ENCODE peak calls at places on chromosome 18, in five cellular contexts. D is adrenal gland, E is thoracic aorta, S is heart left ventricle, F is cardiac muscle cell. X is an unnamed sample. For H3K27me3 and H3K36me3, the result is how much of the 10 kb centered on the place peaks cover.

GRCh38 chr18:7084766-7085080 is 32.9 kb downstream of the LAMA1 start:
- DNase-seq in F (peak), E (no peak), D (no peak), S (no peak), X (no peak)

GRCh38 chr18:66872277-66872676 is 268.4 kb upstream of the CDH19 start:
- DNase-seq in E (no peak), D (no peak), F (peak), S (no peak), X (peak)

GRCh38 chr18:78814321-78814720 is 165.3 kb upstream of the SALL3 start:
- DNase-seq in S (no peak), D (no peak), E (no peak), F (no peak), X (no peak)

GRCh38 chr18:57087985-57088384 is 58.9 kb upstream of the BOD1L2 start:
- DNase-seq in F (no peak), E (no peak), D (no peak), S (no peak), X (peak)

GRCh38 chr18:48456838-48457237 is 47.7 kb upstream of the ZBTB7C start:
- DNase-seq in F (no peak), D (no peak), S (no peak), E (no peak), X (no peak)

GRCh38 chr18:42683094-42683493 is 432.4 kb downstream of the RIT2 start:
- DNase-seq in F (no peak), D (no peak), E (no peak), S (no peak), X (no peak)

GRCh38 chr18:63476666-63477065 is at the start of gene SERPINB5:
- DNase-seq in E (no peak), S (no peak), D (no peak), F (no peak), X (no peak)

GRCh38 chr18:56982756-56983155 is 164.1 kb upstream of the BOD1L2 start:
- DNase-seq in S (no peak), E (no peak), D (no peak), F (no peak), X (no peak)

GRCh38 chr18:52716926-52717325 is 376.9 kb downstream of the DCC start:
- DNase-seq in F (peak), D (peak), E (no peak), S (no peak), X (peak)

GRCh38 chr18:37393945-37394609 is 171.5 kb downstream of the CELF4 start:
- DNase-seq in D (peak), E (peak), S (peak), F (peak), X (peak)

GRCh38 chr18:43661570-43661969 is 384.3 kb upstream of the SYT4 start:
- DNase-seq in D (peak), F (peak), S (no peak), E (no peak), X (peak)

GRCh38 chr18:59878644-59879043 is 21.2 kb upstream of the PMAIP1 start:
- DNase-seq in E (no peak), S (no peak), F (no peak), D (no peak), X (no peak)

GRCh38 chr18:3262234-3263171 is 570 bp downstream of the MYL12B start:
- DNase-seq in D (peak), S (no peak), F (peak), E (no peak), X (no peak)

GRCh38 chr18:56431551-56431950 is 206.8 kb downstream of the TXNL1 start:
- DNase-seq in F (no peak), D (no peak), E (no peak), S (no peak), X (no peak)

GRCh38 chr18:36191711-36192110 is 4.4 kb downstream of the MOCOS start:
- DNase-seq in D (no peak), F (no peak), S (no peak), E (no peak), X (no peak)

GRCh38 chr18:54702687-54703086 is 111.6 kb downstream of the DYNAP start:
- DNase-seq in S (no peak), F (no peak), E (no peak), D (no peak), X (no peak)

GRCh38 chr18:8893628-8894231 is 188.4 kb downstream of the MTCL1 start:
- DNase-seq in D (no peak), E (no peak), S (no peak), F (no peak), X (no peak)

GRCh38 chr18:35941299-35941698 is 31.2 kb upstream of the RMP24 start:
- DNase-seq in E (no peak), S (no peak), D (no peak), F (no peak), X (no peak)

GRCh38 chr18:48642503-48642902 is 103.7 kb downstream of the CTIF start:
- DNase-seq in F (no peak), S (no peak), E (no peak), D (no peak), X (no peak)

GRCh38 chr18:75727479-75727878 is 300.0 kb upstream of the SMIM21 start:
- DNase-seq in F (peak), E (no peak), D (peak), S (peak), X (peak)

GRCh38 chr18:10245517-10246175 is 208.8 kb upstream of the APCDD1 start:
- DNase-seq in D (no peak), S (peak), F (no peak), E (no peak), X (no peak)

GRCh38 chr18:24054130-24054529 is 39.6 kb downstream of the TTC39C start:
- DNase-seq in F (peak), E (no peak), S (no peak), D (no peak), X (no peak)

GRCh38 chr18:80188643-80189010 is 58.7 kb downstream of the PARD6G start:
- DNase-seq in S (no peak), E (no peak), D (no peak), F (no peak), X (no peak)

GRCh38 chr18:78296152-78296551 is 683.5 kb upstream of the SALL3 start:
- DNase-seq in E (no peak), S (no peak), D (peak), F (peak), X (no peak)

GRCh38 chr18:49135871-49136270 is 185.1 kb upstream of the SMAD7 start:
- DNase-seq in D (peak), E (no peak), S (no peak), F (peak), X (peak)

GRCh38 chr18:29652797-29653196 is 1389.7 kb downstream of the DSC3 start:
- DNase-seq in D (no peak), F (no peak), S (no peak), E (no peak), X (no peak)

GRCh38 chr18:27017901-27018500 is 152.5 kb upstream of the AQP4 start:
- DNase-seq in S (no peak), E (no peak), F (peak), D (peak), X (peak)

GRCh38 chr18:3671181-3671580 is 221.2 kb downstream of the TGIF1 start:
- DNase-seq in D (no peak), E (no peak), S (no peak), F (no peak), X (no peak)

GRCh38 chr18:75393721-75394120 is 33.8 kb downstream of the SMIM21 start:
- DNase-seq in S (no peak), D (no peak), E (no peak), F (no peak), X (no peak)

GRCh38 chr18:23943903-23944624 is 70.5 kb upstream of the TTC39C start:
- DNase-seq in D (no peak), E (no peak), S (no peak), F (peak), X (no peak)

GRCh38 chr18:8627540-8627939 is 18.3 kb downstream of the RAB12 start:
- DNase-seq in D (no peak), S (no peak), F (no peak), E (no peak), X (no peak)

GRCh38 chr18:48408111-48408726 is 964 bp downstream of the ZBTB7C start:
- DNase-seq in F (no peak), E (no peak), S (peak), D (peak), X (no peak)

GRCh38 chr18:74513149-74513882 is 17.2 kb downstream of the CNDP2 start:
- DNase-seq in S (no peak), D (no peak), E (no peak), F (no peak), X (no peak)

GRCh38 chr18:59383831-59384230 is 24.8 kb upstream of the LMAN1 start:
- DNase-seq in D (no peak), F (no peak), S (no peak), E (no peak), X (no peak)

GRCh38 chr18:21997207-21998143 is 171.9 kb upstream of the GATA6 start:
- DNase-seq in F (peak), D (peak), S (no peak), E (no peak), X (no peak)

GRCh38 chr18:48828201-48828580 is 122.6 kb downstream of the SMAD7 start:
- DNase-seq in E (no peak), F (no peak), D (no peak), S (no peak), X (no peak)

GRCh38 chr18:37289423-37289822 is 276.2 kb downstream of the CELF4 start:
- DNase-seq in D (no peak), S (peak), F (no peak), E (no peak), X (peak)

GRCh38 chr18:24317370-24317769 is 80.3 kb downstream of the OSBPL1A start:
- DNase-seq in S (no peak), E (no peak), D (no peak), F (no peak), X (no peak)

GRCh38 chr18:46761054-46761769 is 4.4 kb upstream of the ST8SIA5 start:
- DNase-seq in S (no peak), E (no peak), F (no peak), D (no peak), X (peak)
- H3K27me3 ChIP-seq in S (under half), E (under half), F (half or more), D (under half), X (under half)

DNA sequence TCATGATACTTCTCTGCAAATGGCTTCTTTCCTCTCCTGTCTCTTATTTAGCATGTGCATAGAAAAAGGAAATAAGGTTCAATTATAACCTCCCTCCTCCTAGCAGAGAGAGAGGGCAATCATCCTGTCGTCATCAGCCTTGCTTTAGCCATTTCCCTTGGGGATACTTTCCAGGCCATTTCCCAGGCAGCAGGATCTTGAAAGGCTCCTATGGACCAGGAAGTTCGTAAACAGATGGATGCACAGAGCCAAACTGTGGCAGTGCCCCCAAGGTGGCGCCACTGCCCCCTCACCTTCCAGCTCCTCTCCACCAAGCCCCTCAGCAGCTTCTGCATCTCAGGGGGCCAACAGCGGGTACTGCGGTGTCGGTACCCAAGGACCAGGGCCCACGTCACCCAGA is 157.4 kb downstream of the DTNA start:
- DNase-seq in E (no peak), D (no peak), S (no peak), F (peak), X (peak)
- H3K27ac ChIP-seq in E (peak), D (no peak), S (peak), F (no peak), X (no peak)

GRCh38 chr18:76922107-76922506 is 99.8 kb downstream of the ZNF236 start:
- DNase-seq in D (peak), E (no peak), S (peak), F (peak), X (peak)

GRCh38 chr18:76920974-76921373 is 98.6 kb downstream of the ZNF236 start:
- DNase-seq in E (no peak), D (no peak), S (no peak), F (no peak), X (no peak)

GRCh38 chr18:76927216-76927725 is 104.9 kb downstream of the ZNF236 start:
- DNase-seq in D (no peak), S (no peak), F (no peak), E (no peak), X (no peak)

GRCh38 chr18:76928179-76928868 is 106.0 kb downstream of the ZNF236 start:
- DNase-seq in F (no peak), E (no peak), D (no peak), S (no peak), X (no peak)

DNA sequence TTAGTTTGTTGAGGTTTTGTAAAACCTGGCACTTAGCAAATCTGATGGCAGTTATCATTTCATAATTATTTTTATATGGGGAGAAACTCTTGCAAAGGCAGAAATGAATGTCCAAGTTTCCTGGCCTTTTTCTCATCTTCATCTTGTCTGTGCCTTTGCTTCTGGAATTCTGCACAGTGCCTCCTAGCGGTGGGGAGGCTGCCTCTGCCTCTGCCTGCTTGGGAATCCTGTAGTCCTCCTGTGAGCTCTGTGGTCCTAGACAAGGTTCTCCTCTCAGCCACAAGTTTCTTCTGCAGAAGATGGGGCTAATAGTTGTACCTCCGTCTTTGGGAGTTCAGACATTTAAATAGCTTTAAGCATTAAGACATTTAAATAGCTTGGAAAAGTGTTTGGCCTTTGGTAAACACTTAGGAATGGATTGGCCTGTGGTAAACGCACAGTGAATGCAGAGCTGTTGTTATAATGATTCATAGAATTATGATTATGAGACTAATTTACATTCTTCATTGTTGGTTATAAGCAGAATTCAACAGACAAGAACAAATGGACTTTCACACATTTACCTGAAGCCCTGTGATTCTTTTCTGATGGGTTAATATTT is 101.2 kb downstream of the ZNF236 start:
- DNase-seq in F (peak), E (no peak), S (no peak), D (no peak), X (peak)
- H3K36me3 ChIP-seq in F (under half), E (under half), S (half or more), D (half or more), X (under half)

DNA sequence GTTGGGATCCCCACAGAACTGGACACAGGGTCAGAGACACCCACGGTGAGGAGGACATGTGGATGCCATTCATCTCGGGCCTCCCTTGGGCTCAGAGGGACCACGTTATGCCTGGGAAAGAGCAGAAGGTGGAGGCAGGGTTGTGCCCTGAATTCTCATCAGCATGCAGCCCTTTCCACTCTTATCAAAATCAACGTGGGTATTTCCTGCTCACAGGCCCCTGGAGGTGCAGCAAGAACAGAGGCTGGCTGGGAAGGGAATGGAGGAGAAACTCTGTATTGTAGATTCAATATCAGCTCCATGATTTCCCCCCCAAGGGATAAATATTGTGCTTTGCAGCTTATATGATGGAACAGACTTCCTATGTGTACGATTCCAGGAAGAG is 90.9 kb downstream of the SETBP1 start:
- DNase-seq in E (no peak), D (no peak), F (no peak), S (no peak), X (no peak)
- H3K27me3 ChIP-seq in E (under half), D (under half), F (under half), S (under half), X (under half)

DNA sequence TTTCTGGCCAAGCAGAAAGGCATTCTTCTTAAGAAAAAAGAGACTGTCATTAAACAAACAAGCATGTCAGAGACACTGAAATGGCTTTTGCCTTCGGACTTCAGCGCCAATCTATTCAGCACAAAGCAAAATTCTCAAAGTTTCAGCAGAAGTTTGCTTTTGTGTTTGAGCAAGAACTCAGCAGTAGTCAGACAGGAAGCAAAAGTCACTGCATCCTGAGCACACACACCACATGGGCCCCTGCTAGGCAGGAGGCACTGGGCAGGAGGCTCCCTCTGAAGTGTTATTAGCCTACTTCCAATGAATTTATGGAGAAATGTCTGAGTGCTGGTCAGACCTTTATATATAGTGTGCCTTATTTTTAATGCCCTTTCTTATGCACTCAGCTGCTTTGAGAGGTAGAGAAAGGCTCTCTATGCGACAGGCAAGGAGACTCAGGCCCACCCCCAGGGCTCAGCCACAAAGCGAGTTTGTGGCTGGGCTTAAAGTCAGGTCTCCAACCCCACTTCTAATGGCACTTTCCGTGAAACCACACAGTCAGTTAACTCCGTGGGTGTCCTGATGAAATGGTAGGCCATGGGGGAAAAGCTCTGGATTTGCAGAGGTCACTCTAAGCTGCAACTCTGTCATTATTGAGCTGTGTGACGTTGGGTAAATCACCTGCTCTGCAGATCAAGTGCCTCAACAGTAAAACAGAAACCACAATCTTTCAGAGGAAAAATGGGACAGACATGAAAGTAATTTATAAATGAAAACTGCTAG is 161.0 kb upstream of the TMEM200C start:
- DNase-seq in F (peak), D (no peak), S (no peak), E (no peak), X (peak)
- H3K27ac ChIP-seq in F (peak), D (no peak), S (peak), E (no peak), X (no peak)

DNA sequence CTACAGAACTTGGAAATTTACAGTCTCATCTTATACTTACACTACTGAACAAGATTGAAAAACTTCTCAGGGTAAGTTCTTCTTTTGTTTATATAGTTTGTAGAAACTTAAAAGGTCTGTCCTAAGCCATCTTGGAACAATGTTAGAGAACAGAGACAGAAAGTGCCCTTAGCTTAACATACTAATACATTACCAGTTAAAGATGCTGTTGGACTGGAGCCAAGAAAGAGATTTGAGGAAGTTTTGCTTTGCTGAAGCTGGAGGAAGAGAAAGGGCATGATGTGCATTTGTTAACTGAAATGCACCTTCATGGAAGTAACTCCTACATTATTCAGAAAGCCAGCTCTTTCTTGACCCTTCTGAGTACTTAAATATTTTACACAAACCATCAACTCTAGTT is 66.5 kb upstream of the TNFRSF11A start:
- DNase-seq in D (no peak), S (no peak), E (no peak), F (no peak), X (no peak)
- H3K36me3 ChIP-seq in D (under half), S (half or more), E (under half), F (under half), X (under half)

GRCh38 chr18:13589943-13590342 is 136.4 kb downstream of the FAM210A start:
- DNase-seq in E (no peak), S (no peak), D (no peak), F (no peak), X (no peak)
- H3K27me3 ChIP-seq in E (under half), S (under half), D (under half), F (under half), X (under half)

X was measured in SJCRH30.